ENCODE peak calls at places on chromosomes 13 and 19, in ten cellular contexts. L is colonic mucosa, U is AG04449, Q is neural progenitor cell, K is fibroblast of pulmonary artery, T is pancreas, J is brain microvascular endothelial cell, C is psoas muscle, H is spleen, I is IMR-90. P is an unnamed sample.

GRCh38 chr19:42252365-42253244 is 2.3 kb downstream of the ERF start:
- DNase-seq in L (no peak), U (no peak), Q (no peak), K (peak; percentile 50), T (peak; percentile 61), J (no peak), C (no peak), H (peak; percentile 81), I (peak; percentile 68), P (no peak)

GRCh38 chr19:38718747-38719543 is 25.3 kb downstream of the CAPN12 start:
- DNase-seq in L (no peak), U (no peak), Q (peak; percentile 44), K (peak; percentile 48), T (no peak), J (peak; percentile 28), C (peak; percentile 82), H (no peak), I (no peak), P (no peak)

GRCh38 chr19:49437231-49437630 is 4.1 kb downstream of the SLC17A7 start:
- DNase-seq in L (no peak), U (no peak), Q (no peak), K (no peak), T (no peak), J (no peak), C (no peak), H (no peak), I (no peak), P (no peak)

GRCh38 chr19:53463263-53463662 is 4.3 kb upstream of the ZNF813 start:
- DNase-seq in L (peak; percentile 19), U (no peak), Q (peak; percentile 82), K (no peak), T (peak; percentile 8), J (no peak), C (peak; percentile 74), H (no peak), I (peak; percentile 6), P (no peak)

GRCh38 chr19:32224371-32225244 is 120.8 kb upstream of the ZNF507 start:
- DNase-seq in L (peak; percentile 49), U (no peak), Q (peak; percentile 82), K (peak; percentile 44), T (peak; percentile 25), J (peak; percentile 9), C (peak; percentile 78), H (peak; percentile 90), I (peak; percentile 15), P (no peak)

GRCh38 chr13:23381877-23382276 is 51.6 kb downstream of the SACS start:
- DNase-seq in L (no peak), U (no peak), Q (no peak), K (no peak), T (no peak), J (no peak), C (no peak), H (no peak), I (no peak), P (no peak)

GRCh38 chr13:28283600-28283999 is 145.3 kb downstream of the PAN3 start:
- DNase-seq in L (no peak), U (no peak), Q (no peak), K (no peak), T (no peak), J (no peak), C (no peak), H (no peak), I (no peak), P (no peak)

GRCh38 chr19:46815833-46816627 is 27.6 kb upstream of the SLC1A5 start:
- DNase-seq in L (no peak), U (no peak), Q (no peak), K (no peak), T (no peak), J (no peak), C (no peak), H (no peak), I (no peak), P (no peak)

GRCh38 chr13:66967825-66968597 is 262.1 kb downstream of the PCDH9 start:
- DNase-seq in L (no peak), U (no peak), Q (no peak), K (no peak), T (no peak), J (no peak), C (no peak), H (no peak), I (peak; percentile 25), P (no peak)

GRCh38 chr13:84999252-84999651 is 800.0 kb downstream of the SLITRK6 start:
- DNase-seq in L (no peak), U (no peak), Q (no peak), K (no peak), T (no peak), J (no peak), C (no peak), H (no peak), I (no peak), P (no peak)

GRCh38 chr19:39996218-39996810 is 546 bp upstream of the ZNF546 start:
- DNase-seq in L (no peak), U (no peak), Q (no peak), K (peak; percentile 58), T (no peak), J (peak; percentile 69), C (no peak), H (no peak), I (peak; percentile 70), P (no peak)

GRCh38 chr13:51291341-51291740 is 48.1 kb upstream of the SERPINE3 start:
- DNase-seq in L (no peak), U (no peak), Q (no peak), K (no peak), T (no peak), J (no peak), C (no peak), H (no peak), I (peak; percentile 30), P (no peak)

GRCh38 chr13:19713186-19713965 is 69.4 kb downstream of the PSPC1 start:
- DNase-seq in L (no peak), U (peak; percentile 24), Q (no peak), K (peak; percentile 80), T (no peak), J (peak; percentile 88), C (no peak), H (no peak), I (peak; percentile 85), P (no peak)

GRCh38 chr19:36604656-36605100 is 435 bp upstream of the ZNF382 start:
- DNase-seq in L (peak; percentile 44), U (no peak), Q (peak; percentile 54), K (peak; percentile 25), T (peak; percentile 51), J (peak; percentile 54), C (peak; percentile 66), H (peak; percentile 93), I (peak; percentile 40), P (no peak)

GRCh38 chr19:6891761-6892385 is 4.5 kb downstream of the ADGRE1 start:
- DNase-seq in L (no peak), U (no peak), Q (no peak), K (no peak), T (no peak), J (no peak), C (no peak), H (no peak), I (no peak), P (no peak)

GRCh38 chr19:6888967-6889366 is 1.6 kb downstream of the ADGRE1 start:
- DNase-seq in L (no peak), U (no peak), Q (no peak), K (no peak), T (no peak), J (no peak), C (no peak), H (no peak), I (no peak), P (no peak)

GRCh38 chr19:6894313-6894712 is 6.9 kb downstream of the ADGRE1 start:
- DNase-seq in L (no peak), U (no peak), Q (no peak), K (no peak), T (no peak), J (no peak), C (no peak), H (no peak), I (no peak), P (no peak)

GRCh38 chr19:6890421-6890913 is 3.1 kb downstream of the ADGRE1 start:
- DNase-seq in L (no peak), U (no peak), Q (no peak), K (no peak), T (no peak), J (no peak), C (no peak), H (no peak), I (no peak), P (no peak)

DNA sequence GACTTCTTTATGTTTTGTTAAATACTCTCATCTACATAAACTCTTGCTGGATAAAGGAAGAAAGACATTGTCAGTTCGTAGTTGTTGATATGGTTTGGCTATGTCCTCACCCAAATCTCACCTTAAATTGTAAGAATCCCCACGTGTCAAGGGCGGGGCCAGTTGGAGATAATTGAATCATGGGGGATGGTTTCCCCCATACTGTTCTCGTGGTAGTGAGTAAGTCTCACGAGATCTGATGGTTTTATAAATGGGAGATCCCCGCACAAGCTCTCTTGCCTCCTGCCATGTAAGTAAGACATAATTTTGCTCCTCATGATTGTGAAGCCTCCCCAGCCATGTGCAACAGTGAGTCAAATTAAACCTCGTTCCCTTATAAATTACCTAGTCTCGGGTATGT is 3.6 kb downstream of the ADGRE1 start:
- DNase-seq in L (no peak), U (no peak), Q (no peak), K (no peak), T (no peak), J (no peak), C (no peak), H (no peak), I (no peak), P (no peak)
- TF ChIP-seq CTCF in L (no peak), U (no peak), Q (no peak), K (no peak), T (no peak), J (no peak), C (no peak), H (no peak), I (no peak), P (no peak)

GRCh38 chr13:26476744-26477129 is 80.7 kb upstream of the WASF3 start:
- DNase-seq in L (no peak), U (no peak), Q (no peak), K (no peak), T (no peak), J (no peak), C (no peak), H (no peak), I (no peak), P (no peak)
- TF ChIP-seq CTCF in L (no peak), U (no peak), Q (no peak), K (no peak), T (no peak), J (no peak), C (no peak), H (no peak), I (no peak), P (no peak)

DNA sequence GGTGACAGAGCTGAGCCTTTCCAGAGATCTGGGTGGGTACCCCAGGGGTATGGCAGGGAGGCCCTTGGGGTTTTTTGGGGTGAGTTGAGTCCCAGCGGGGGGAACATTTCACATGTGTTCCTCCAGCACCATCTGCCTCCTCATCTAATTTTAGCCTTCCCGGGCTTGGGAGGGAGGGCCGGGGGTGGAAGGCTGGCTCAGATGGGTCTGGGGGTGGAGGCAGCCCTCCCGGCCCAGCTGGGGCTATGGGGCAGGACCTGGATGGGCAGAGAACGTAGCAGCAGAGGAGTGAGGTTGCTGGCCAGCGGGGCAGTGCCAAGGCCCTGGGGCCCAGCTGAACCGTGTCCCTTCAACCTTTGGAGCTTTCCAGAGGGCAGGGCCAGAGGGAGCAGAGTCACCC is 23.5 kb downstream of the ADGRL1 start:
- DNase-seq in L (no peak), U (no peak), Q (no peak), K (no peak), T (no peak), J (no peak), C (no peak), H (no peak), I (no peak), P (no peak)
- TF ChIP-seq CTCF in L (no peak), U (no peak), Q (no peak), K (no peak), T (no peak), J (no peak), C (no peak), H (no peak), I (no peak), P (no peak)

GRCh38 chr13:80901111-80902014 is 560.4 kb upstream of the SPRY2 start:
- DNase-seq in L (no peak), U (no peak), Q (no peak), K (peak; percentile 80), T (no peak), J (no peak), C (no peak), H (no peak), I (no peak), P (no peak)
- TF ChIP-seq CTCF in L (no peak), U (no peak), Q (no peak), K (no peak), T (no peak), J (no peak), C (no peak), H (no peak), I (no peak), P (no peak)